ENCODE peak calls at places on chromosomes 2 and 18, in six cellular contexts. P, A, J, U, Y and G are unnamed samples.

GRCh38 chr2:236833501-236834186 is 252.0 kb upstream of the COPS8 start:
- DNase-seq in A (no peak), U (no peak), P (no peak), Y (no peak), J (no peak), G (no peak)

GRCh38 chr2:95058989-95059601 is 33.6 kb downstream of the MAL start:
- DNase-seq in U (no peak), P (no peak), A (no peak), J (no peak), Y (no peak), G (no peak)

GRCh38 chr2:201363857-201364560 is 6.9 kb upstream of the FLACC1 start:
- DNase-seq in A (peak), J (no peak), Y (no peak), U (peak), P (peak), G (no peak)

GRCh38 chr2:152427902-152428301 is 92.9 kb downstream of the FMNL2 start:
- DNase-seq in Y (no peak), A (no peak), U (no peak), P (peak), J (no peak), G (no peak)

GRCh38 chr2:170250584-170250983 is 72.6 kb downstream of the MYO3B start:
- DNase-seq in A (no peak), U (no peak), Y (no peak), P (no peak), J (no peak), G (no peak)

GRCh38 chr2:20351555-20352229 is 1.0 kb upstream of the PUM2 start:
- DNase-seq in P (no peak), U (no peak), A (peak), Y (no peak), J (no peak), G (no peak)

GRCh38 chr18:62795813-62796212 is 80.5 kb downstream of the PHLPP1 start:
- DNase-seq in Y (no peak), A (no peak), U (no peak), P (no peak), J (no peak), G (no peak)

GRCh38 chr2:24676493-24676892 is 116.7 kb downstream of the PTRHD1 start:
- DNase-seq in A (no peak), Y (no peak), P (no peak), J (no peak), U (no peak), G (no peak)

GRCh38 chr18:64444819-64445218 is 295.9 kb upstream of the LINC00305 start:
- DNase-seq in U (no peak), J (no peak), P (no peak), A (no peak), Y (no peak), G (no peak)

GRCh38 chr2:133431289-133431688 is 137.0 kb downstream of the NCKAP5 start:
- DNase-seq in A (no peak), Y (no peak), J (no peak), P (peak), U (no peak), G (no peak)

GRCh38 chr2:191913796-191914195 is 66.9 kb upstream of the CAVIN2 start:
- DNase-seq in A (no peak), P (no peak), J (no peak), U (no peak), Y (no peak), G (no peak)

GRCh38 chr2:16318474-16319195 is 347.0 kb downstream of the CYRIA start:
- DNase-seq in U (no peak), A (no peak), P (peak), J (no peak), Y (no peak), G (no peak)

GRCh38 chr2:160927335-160927734 is 232.9 kb upstream of the TANK start:
- DNase-seq in U (no peak), A (no peak), Y (no peak), P (no peak), J (no peak), G (no peak)

GRCh38 chr2:239258248-239258647 is 142.6 kb downstream of the HDAC4 start:
- DNase-seq in J (no peak), U (no peak), A (peak), Y (no peak), P (no peak), G (no peak)

GRCh38 chr18:45384137-45384998 is 230.9 kb upstream of the SLC14A2 start:
- DNase-seq in P (peak), U (peak), J (peak), Y (peak), A (peak), G (peak)

GRCh38 chr18:37805773-37806380 is 240.3 kb upstream of the CELF4 start:
- DNase-seq in A (no peak), U (no peak), Y (no peak), P (no peak), J (no peak), G (no peak)

GRCh38 chr2:70258532-70258875 is 567 bp downstream of the PCYOX1 start:
- DNase-seq in Y (peak), J (no peak), U (peak), P (no peak), A (no peak), G (no peak)

GRCh38 chr18:74252032-74252380 is 39.8 kb downstream of the CYB5A start:
- DNase-seq in P (peak), Y (no peak), U (no peak), J (no peak), A (no peak), G (no peak)

GRCh38 chr2:3038636-3039035 is 339.0 kb downstream of the EIPR1 start:
- DNase-seq in J (no peak), A (no peak), U (no peak), P (no peak), Y (no peak), G (no peak)

GRCh38 chr2:230758566-230759480 is 46.2 kb downstream of the CAB39 start:
- DNase-seq in P (peak), J (no peak), U (no peak), Y (no peak), A (peak), G (no peak)

GRCh38 chr2:120239488-120240287 is 13.0 kb upstream of the RALB start:
- DNase-seq in Y (no peak), P (peak), U (peak), A (no peak), J (no peak), G (no peak)

GRCh38 chr2:112482309-112483046 is 522 bp downstream of the TTL start:
- DNase-seq in J (peak), A (peak), Y (peak), U (peak), P (peak), G (peak)

GRCh38 chr2:238946586-238947242 is 98.8 kb downstream of the TWIST2 start:
- DNase-seq in U (no peak), J (no peak), A (no peak), Y (no peak), P (no peak), G (no peak)